ENCODE peak calls at places on chromosomes 11 and 22, in five cellular contexts. One of them, this sample, is unnamed.

GRCh38 chr11:69892986-69893555 is 73.9 kb upstream of the FGF3 start:
- DNase-seq in NCI-H460: no peak
- DNase-seq in omental fat pad: no peak
- DNase-seq in amniotic stem cell: no peak
- DNase-seq in stimulated activated CD4-positive, alpha-beta T cell treated with anti-CD3 and anti-CD28 coated beads, Interleukin-4, amount 100 ng/mL, for 48 hours: no peak
- DNase-seq in this sample: no peak

GRCh38 chr22:46262449-46263207 is 515 bp downstream of the PKDREJ start:
- DNase-seq in NCI-H460: no peak
- DNase-seq in stimulated activated CD4-positive, alpha-beta T cell treated with anti-CD3 and anti-CD28 coated beads, Interleukin-4, amount 100 ng/mL, for 48 hours: no peak
- DNase-seq in amniotic stem cell: no peak
- DNase-seq in omental fat pad: no peak
- DNase-seq in this sample: no peak

GRCh38 chr22:47389201-47389600 is 626.8 kb downstream of the TBC1D22A start:
- DNase-seq in stimulated activated CD4-positive, alpha-beta T cell treated with anti-CD3 and anti-CD28 coated beads, Interleukin-4, amount 100 ng/mL, for 48 hours: no peak
- DNase-seq in amniotic stem cell: no peak
- DNase-seq in NCI-H460: no peak
- DNase-seq in omental fat pad: no peak
- DNase-seq in this sample: no peak

GRCh38 chr11:134382257-134382656 is 29.8 kb downstream of the B3GAT1 start:
- DNase-seq in omental fat pad: no peak
- DNase-seq in amniotic stem cell: no peak
- DNase-seq in stimulated activated CD4-positive, alpha-beta T cell treated with anti-CD3 and anti-CD28 coated beads, Interleukin-4, amount 100 ng/mL, for 48 hours: no peak
- DNase-seq in NCI-H460: no peak
- DNase-seq in this sample: no peak

GRCh38 chr11:61728940-61729219 is 23.6 kb upstream of the MYRF start:
- DNase-seq in omental fat pad: no peak
- DNase-seq in amniotic stem cell: no peak
- DNase-seq in NCI-H460: peak
- DNase-seq in stimulated activated CD4-positive, alpha-beta T cell treated with anti-CD3 and anti-CD28 coated beads, Interleukin-4, amount 100 ng/mL, for 48 hours: no peak
- DNase-seq in this sample: no peak

GRCh38 chr11:2810401-2811205 is 75.0 kb downstream of the CDKN1C start:
- DNase-seq in amniotic stem cell: no peak
- DNase-seq in stimulated activated CD4-positive, alpha-beta T cell treated with anti-CD3 and anti-CD28 coated beads, Interleukin-4, amount 100 ng/mL, for 48 hours: no peak
- DNase-seq in NCI-H460: no peak
- DNase-seq in omental fat pad: no peak
- DNase-seq in this sample: no peak

GRCh38 chr22:21074092-21074715 is 28.5 kb downstream of the LRRC74B start:
- DNase-seq in omental fat pad: no peak
- DNase-seq in stimulated activated CD4-positive, alpha-beta T cell treated with anti-CD3 and anti-CD28 coated beads, Interleukin-4, amount 100 ng/mL, for 48 hours: no peak
- DNase-seq in amniotic stem cell: peak
- DNase-seq in NCI-H460: no peak
- DNase-seq in this sample: no peak

GRCh38 chr11:70567680-70568503 is 169.6 kb downstream of the CTTN start:
- DNase-seq in stimulated activated CD4-positive, alpha-beta T cell treated with anti-CD3 and anti-CD28 coated beads, Interleukin-4, amount 100 ng/mL, for 48 hours: no peak
- DNase-seq in omental fat pad: no peak
- DNase-seq in NCI-H460: no peak
- DNase-seq in amniotic stem cell: no peak
- DNase-seq in this sample: no peak

GRCh38 chr11:85827768-85828639 is 17.1 kb upstream of the SYTL2 start:
- DNase-seq in stimulated activated CD4-positive, alpha-beta T cell treated with anti-CD3 and anti-CD28 coated beads, Interleukin-4, amount 100 ng/mL, for 48 hours: no peak
- DNase-seq in NCI-H460: no peak
- DNase-seq in amniotic stem cell: peak
- DNase-seq in omental fat pad: no peak
- DNase-seq in this sample: no peak

This sample was measured in GM06990.